ENCODE peak calls at places on chromosomes 16 and 17, in five cellular contexts. One of them, this sample, is unnamed.

GRCh38 chr16:83599789-83600462 is 207.9 kb upstream of the HSBP1 start:
- DNase-seq in ascending aorta: no peak
- DNase-seq in kidney tubule cell: no peak
- DNase-seq in RPMI8226: no peak
- DNase-seq in left lung: no peak
- DNase-seq in this sample: no peak

GRCh38 chr17:70976447-70976846 is 807.1 kb downstream of the KCNJ2 start:
- DNase-seq in ascending aorta: no peak
- DNase-seq in kidney tubule cell: no peak
- DNase-seq in RPMI8226: no peak
- DNase-seq in left lung: no peak
- DNase-seq in this sample: no peak

GRCh38 chr16:24701521-24701951 is 27.9 kb upstream of the TNRC6A start:
- DNase-seq in ascending aorta: no peak
- DNase-seq in kidney tubule cell: peak; percentile 54
- DNase-seq in RPMI8226: no peak
- DNase-seq in left lung: no peak
- DNase-seq in this sample: no peak

GRCh38 chr17:2195729-2196128 is 107.9 kb downstream of the SMG6 start:
- DNase-seq in ascending aorta: no peak
- DNase-seq in kidney tubule cell: peak; percentile 72
- DNase-seq in RPMI8226: no peak
- DNase-seq in left lung: no peak
- DNase-seq in this sample: no peak

GRCh38 chr17:29167393-29168078 is 12.7 kb downstream of the MYO18A start:
- DNase-seq in ascending aorta: no peak
- DNase-seq in kidney tubule cell: no peak
- DNase-seq in RPMI8226: no peak
- DNase-seq in left lung: no peak
- DNase-seq in this sample: no peak

GRCh38 chr16:86555763-86556130 is 712 bp upstream of the MTHFSD start:
- DNase-seq in ascending aorta: no peak
- DNase-seq in kidney tubule cell: no peak
- DNase-seq in RPMI8226: no peak
- DNase-seq in left lung: no peak
- DNase-seq in this sample: no peak

GRCh38 chr17:18974407-18975149 is 22.6 kb downstream of the SLC5A10 start:
- DNase-seq in ascending aorta: no peak
- DNase-seq in kidney tubule cell: peak; percentile 32
- DNase-seq in RPMI8226: no peak
- DNase-seq in left lung: no peak
- DNase-seq in this sample: no peak

GRCh38 chr17:16348586-16348985 is 4.7 kb downstream of the CENPV start:
- DNase-seq in ascending aorta: no peak
- DNase-seq in kidney tubule cell: no peak
- DNase-seq in RPMI8226: no peak
- DNase-seq in left lung: no peak
- DNase-seq in this sample: no peak

GRCh38 chr17:39461911-39462641 is 790 bp downstream of the CDK12 start:
- DNase-seq in ascending aorta: no peak
- DNase-seq in kidney tubule cell: no peak
- DNase-seq in RPMI8226: no peak
- DNase-seq in left lung: peak; percentile 43
- DNase-seq in this sample: no peak

GRCh38 chr17:58991718-58992331 is 114.9 kb downstream of the TRIM37 start:
- DNase-seq in ascending aorta: no peak
- DNase-seq in kidney tubule cell: peak; percentile 99
- DNase-seq in RPMI8226: no peak
- DNase-seq in left lung: peak; percentile 55
- DNase-seq in this sample: no peak

GRCh38 chr16:22141746-22142145 is 20.6 kb upstream of the SDR42E2 start:
- DNase-seq in ascending aorta: no peak
- DNase-seq in kidney tubule cell: peak; percentile 29
- DNase-seq in RPMI8226: peak; percentile 55
- DNase-seq in left lung: no peak
- DNase-seq in this sample: no peak

GRCh38 chr17:82072827-82073226 is 7.2 kb upstream of the DUS1L start:
- DNase-seq in ascending aorta: no peak
- DNase-seq in kidney tubule cell: no peak
- DNase-seq in RPMI8226: no peak
- DNase-seq in left lung: no peak
- DNase-seq in this sample: no peak

GRCh38 chr17:7250655-7251329 is 742 bp downstream of the CTDNEP1 start:
- DNase-seq in ascending aorta: no peak
- DNase-seq in kidney tubule cell: no peak
- DNase-seq in RPMI8226: no peak
- DNase-seq in left lung: no peak
- DNase-seq in this sample: no peak

GRCh38 chr17:14359251-14359939 is 58.5 kb downstream of the HS3ST3B1 start:
- DNase-seq in ascending aorta: no peak
- DNase-seq in kidney tubule cell: no peak
- DNase-seq in RPMI8226: no peak
- DNase-seq in left lung: peak; percentile 40
- DNase-seq in this sample: no peak

GRCh38 chr17:4748687-4749086 is 9.0 kb upstream of the CXCL16 start:
- DNase-seq in ascending aorta: no peak
- DNase-seq in kidney tubule cell: no peak
- DNase-seq in RPMI8226: no peak
- DNase-seq in left lung: no peak
- DNase-seq in this sample: no peak

GRCh38 chr16:69393898-69394849 is 8.4 kb upstream of the TERF2 start:
- DNase-seq in ascending aorta: no peak
- DNase-seq in kidney tubule cell: no peak
- DNase-seq in RPMI8226: no peak
- DNase-seq in left lung: no peak
- DNase-seq in this sample: no peak

GRCh38 chr16:47198180-47198575 is 54.4 kb upstream of the NETO2 start:
- DNase-seq in ascending aorta: no peak
- DNase-seq in kidney tubule cell: no peak
- DNase-seq in RPMI8226: no peak
- DNase-seq in left lung: no peak
- DNase-seq in this sample: no peak

GRCh38 chr17:44940321-44940720 is 7.3 kb downstream of the KIF18B start:
- DNase-seq in ascending aorta: no peak
- DNase-seq in kidney tubule cell: peak; percentile 78
- DNase-seq in RPMI8226: no peak
- DNase-seq in left lung: no peak
- DNase-seq in this sample: no peak

GRCh38 chr17:82225368-82226029 is 3.3 kb upstream of the SLC16A3 start:
- DNase-seq in ascending aorta: no peak
- DNase-seq in kidney tubule cell: no peak
- DNase-seq in RPMI8226: no peak
- DNase-seq in left lung: no peak
- DNase-seq in this sample: no peak

GRCh38 chr16:12543700-12544476 is 259.8 kb downstream of the CPPED1 start:
- DNase-seq in ascending aorta: no peak
- DNase-seq in kidney tubule cell: peak; percentile 6
- DNase-seq in RPMI8226: no peak
- DNase-seq in left lung: no peak
- DNase-seq in this sample: no peak

GRCh38 chr17:69575346-69575761 is 160.9 kb downstream of the MAP2K6 start:
- DNase-seq in ascending aorta: no peak
- DNase-seq in kidney tubule cell: peak; percentile 93
- DNase-seq in RPMI8226: no peak
- DNase-seq in left lung: no peak
- DNase-seq in this sample: no peak

GRCh38 chr16:89002851-89003830 is 26.1 kb upstream of the CBFA2T3 start:
- DNase-seq in ascending aorta: no peak
- DNase-seq in kidney tubule cell: no peak
- DNase-seq in RPMI8226: no peak
- DNase-seq in left lung: no peak
- DNase-seq in this sample: no peak

GRCh38 chr17:36824678-36825091 is 112.6 kb upstream of the LHX1 start:
- DNase-seq in ascending aorta: no peak
- DNase-seq in kidney tubule cell: peak; percentile 8
- DNase-seq in RPMI8226: peak; percentile 84
- DNase-seq in left lung: no peak
- DNase-seq in this sample: no peak

GRCh38 chr16:63883091-63883490 is 1238.8 kb downstream of the CDH11 start:
- DNase-seq in ascending aorta: no peak
- DNase-seq in kidney tubule cell: no peak
- DNase-seq in RPMI8226: no peak
- DNase-seq in left lung: no peak
- DNase-seq in this sample: no peak

GRCh38 chr17:2709173-2709661 is 2.3 kb downstream of the CLUH start:
- DNase-seq in ascending aorta: no peak
- DNase-seq in kidney tubule cell: peak; percentile 87
- DNase-seq in RPMI8226: peak; percentile 71
- DNase-seq in left lung: peak; percentile 63
- DNase-seq in this sample: no peak

GRCh38 chr16:25219070-25219737 is 2.5 kb downstream of the AQP8 start:
- DNase-seq in ascending aorta: no peak
- DNase-seq in kidney tubule cell: no peak
- DNase-seq in RPMI8226: no peak
- DNase-seq in left lung: no peak
- DNase-seq in this sample: no peak

GRCh38 chr17:42193216-42194132 is 820 bp downstream of the GHDC start:
- DNase-seq in ascending aorta: no peak
- DNase-seq in kidney tubule cell: no peak
- DNase-seq in RPMI8226: no peak
- DNase-seq in left lung: no peak
- DNase-seq in this sample: no peak

GRCh38 chr17:83067718-83068261 is 11.6 kb upstream of the METRNL start:
- DNase-seq in ascending aorta: no peak
- DNase-seq in kidney tubule cell: no peak
- DNase-seq in RPMI8226: no peak
- DNase-seq in left lung: peak; percentile 5
- DNase-seq in this sample: no peak

GRCh38 chr17:74888440-74888839 is 5.0 kb downstream of the FADS6 start:
- DNase-seq in ascending aorta: no peak
- DNase-seq in kidney tubule cell: no peak
- DNase-seq in RPMI8226: no peak
- DNase-seq in left lung: no peak
- DNase-seq in this sample: no peak

GRCh38 chr17:79802736-79803420 is 6.0 kb upstream of the CBX8 start:
- DNase-seq in ascending aorta: no peak
- DNase-seq in kidney tubule cell: no peak
- DNase-seq in RPMI8226: no peak
- DNase-seq in left lung: no peak
- DNase-seq in this sample: no peak

GRCh38 chr16:24834459-24835335 is 11.1 kb upstream of the SLC5A11 start:
- DNase-seq in ascending aorta: no peak
- DNase-seq in kidney tubule cell: peak; percentile 44
- DNase-seq in RPMI8226: peak; percentile 23
- DNase-seq in left lung: no peak
- DNase-seq in this sample: no peak

GRCh38 chr16:85369741-85370528 is 243.2 kb upstream of the GSE1 start:
- DNase-seq in ascending aorta: no peak
- DNase-seq in kidney tubule cell: peak; percentile 35
- DNase-seq in RPMI8226: peak; percentile 41
- DNase-seq in left lung: peak; percentile 59
- DNase-seq in this sample: no peak

GRCh38 chr16:27690604-27691003 is 140.7 kb downstream of the KATNIP start:
- DNase-seq in ascending aorta: no peak
- DNase-seq in kidney tubule cell: peak; percentile 4
- DNase-seq in RPMI8226: peak; percentile 47
- DNase-seq in left lung: no peak
- DNase-seq in this sample: no peak

GRCh38 chr17:50102164-50102991 is 7.2 kb downstream of the PDK2 start:
- DNase-seq in ascending aorta: no peak
- DNase-seq in kidney tubule cell: peak; percentile 60
- DNase-seq in RPMI8226: no peak
- DNase-seq in left lung: peak; percentile 87
- DNase-seq in this sample: no peak

This sample was measured in GOT3.